ENCODE peak calls at places on chromosomes 3 and 15, in ten cellular contexts. R is stimulated activated CD4-positive, alpha-beta T cell treated with anti-CD3 and anti-CD28 coated beads, Interleukin-2, amount 100 ng/mL, for 24 hours; O is left cardiac atrium; Z is caudate nucleus; Q is HuH-7; A is NCI-H774; I is hepatic stellate cell; K is lower lobe of right lung; G is stimulated activated CD8-positive, alpha-beta memory T cell treated with anti-CD3 and anti-CD28 coated beads, Interleukin-4, amount 100 ng/mL, for 24 hours; B is ureter. H is an unnamed sample.

GRCh38 chr3:185361920-185362319 is 1.0 kb upstream of the MAP3K13 start:
- DNase-seq in O (no peak), A (no peak), R (no peak), Z (no peak), I (no peak), G (no peak), Q (no peak), B (no peak), K (no peak), H (no peak)

GRCh38 chr15:23067416-23067815 is 28.0 kb upstream of the TUBGCP5 start:
- DNase-seq in O (no peak), B (no peak), A (no peak), G (no peak), I (no peak), R (no peak), K (no peak), Z (no peak), Q (no peak), H (no peak)

GRCh38 chr3:18778094-18778493 is 353.0 kb upstream of the SATB1 start:
- DNase-seq in K (no peak), O (no peak), Z (no peak), B (no peak), G (no peak), A (no peak), Q (no peak), R (no peak), I (no peak), H (no peak)

GRCh38 chr3:62727576-62727975 is 147.6 kb downstream of the CADPS start:
- DNase-seq in Z (no peak), G (no peak), B (no peak), R (no peak), A (no peak), I (no peak), O (no peak), Q (no peak), K (no peak), H (no peak)

GRCh38 chr3:124381565-124382333 is 348.5 kb upstream of the UMPS start:
- DNase-seq in Z (no peak), O (no peak), R (no peak), K (no peak), Q (no peak), I (no peak), G (no peak), B (no peak), A (no peak), H (no peak)

GRCh38 chr3:130894130-130894872 is 417 bp downstream of the ATP2C1 start:
- DNase-seq in B (peak; percentile 47), O (peak; percentile 31), Z (peak; percentile 26), R (peak; percentile 43), K (peak; percentile 71), G (peak; percentile 12), I (peak; percentile 42), A (no peak), Q (peak; percentile 32), H (no peak)

GRCh38 chr3:62604746-62605351 is 231.5 kb upstream of the FEZF2 start:
- DNase-seq in G (no peak), I (no peak), Q (no peak), A (no peak), Z (no peak), O (no peak), R (no peak), B (no peak), K (no peak), H (no peak)

GRCh38 chr3:156291269-156292123 is 171.1 kb downstream of the KCNAB1 start:
- DNase-seq in Z (no peak), B (no peak), K (no peak), A (no peak), O (peak; percentile 31), R (no peak), Q (no peak), I (peak; percentile 33), G (no peak), H (no peak)

GRCh38 chr3:20052851-20053250 is 12.6 kb downstream of the KAT2B start:
- DNase-seq in Q (no peak), R (no peak), B (no peak), A (no peak), G (no peak), K (no peak), I (no peak), O (no peak), Z (no peak), H (no peak)